ENCODE peak calls at places on chromosomes 11 and 22, in eight cellular contexts. I, J, N, W, K, H, M and G are unnamed samples.

GRCh38 chr11:116176484-116177005 is 596.2 kb downstream of the BUD13 start:
- DNase-seq in I (no peak), J (no peak), N (no peak), W (no peak), K (no peak), H (no peak), M (peak), G (no peak)

GRCh38 chr11:21414928-21415327 is 745.5 kb downstream of the NELL1 start:
- DNase-seq in I (no peak), J (no peak), N (no peak), W (no peak), K (no peak), H (no peak), M (no peak), G (no peak)

GRCh38 chr11:13337986-13338436 is 60.4 kb downstream of the BMAL1 start:
- DNase-seq in I (no peak), J (no peak), N (no peak), W (no peak), K (no peak), H (no peak), M (no peak), G (no peak)

GRCh38 chr11:111633756-111634362 is 31.6 kb downstream of the SIK2 start:
- DNase-seq in I (no peak), J (no peak), N (no peak), W (no peak), K (no peak), H (no peak), M (peak), G (no peak)

GRCh38 chr22:19772673-19773469 is 12.3 kb downstream of the TBX1 start:
- DNase-seq in I (peak), J (no peak), N (no peak), W (no peak), K (no peak), H (no peak), M (no peak), G (peak)

GRCh38 chr11:17954395-17955252 is 58.2 kb downstream of the SERGEF start:
- DNase-seq in I (no peak), J (no peak), N (no peak), W (no peak), K (no peak), H (no peak), M (no peak), G (no peak)

GRCh38 chr11:47272706-47273105 is 2.8 kb downstream of the MADD start:
- DNase-seq in I (no peak), J (no peak), N (no peak), W (no peak), K (no peak), H (no peak), M (no peak), G (no peak)

GRCh38 chr22:27679722-27680488 is 121.7 kb downstream of the MN1 start:
- DNase-seq in I (no peak), J (no peak), N (no peak), W (no peak), K (no peak), H (no peak), M (no peak), G (no peak)

GRCh38 chr11:113675565-113675964 is 30.5 kb downstream of the TMPRSS5 start:
- DNase-seq in I (no peak), J (no peak), N (no peak), W (no peak), K (no peak), H (no peak), M (no peak), G (no peak)

GRCh38 chr11:85673422-85673821 is 8.5 kb upstream of the CREBZF start:
- DNase-seq in I (no peak), J (no peak), N (no peak), W (no peak), K (no peak), H (no peak), M (no peak), G (no peak)

GRCh38 chr11:87219266-87219665 is 181.5 kb downstream of the TMEM135 start:
- DNase-seq in I (peak), J (no peak), N (no peak), W (no peak), K (no peak), H (no peak), M (no peak), G (no peak)

GRCh38 chr22:36302439-36303114 is 49.6 kb downstream of the APOL1 start:
- DNase-seq in I (no peak), J (no peak), N (no peak), W (no peak), K (no peak), H (peak), M (no peak), G (no peak)

GRCh38 chr11:86481399-86481798 is 106.7 kb downstream of the CCDC81 start:
- DNase-seq in I (no peak), J (no peak), N (no peak), W (no peak), K (no peak), H (no peak), M (no peak), G (no peak)

GRCh38 chr11:1546536-1547466 is 25.3 kb downstream of the DUSP8 start:
- DNase-seq in I (peak), J (no peak), N (peak), W (peak), K (no peak), H (peak), M (peak), G (no peak)

GRCh38 chr22:50523458-50523805 is 2.0 kb downstream of the SCO2 start:
- DNase-seq in I (no peak), J (no peak), N (no peak), W (no peak), K (no peak), H (no peak), M (no peak), G (no peak)

GRCh38 chr11:3207530-3208189 is 11.0 kb downstream of the MRGPRG start:
- DNase-seq in I (no peak), J (no peak), N (peak), W (no peak), K (no peak), H (no peak), M (no peak), G (no peak)

GRCh38 chr22:42180349-42180842 is 49.8 kb upstream of the CYP2D6 start:
- DNase-seq in I (no peak), J (no peak), N (no peak), W (no peak), K (no peak), H (peak), M (no peak), G (no peak)

GRCh38 chr11:102831128-102831708 is 12.2 kb downstream of the MMP3 start:
- DNase-seq in I (peak), J (peak), N (peak), W (peak), K (no peak), H (no peak), M (no peak), G (no peak)

GRCh38 chr11:110249066-110249465 is 47.3 kb downstream of the RDX start:
- DNase-seq in I (no peak), J (no peak), N (no peak), W (no peak), K (no peak), H (no peak), M (no peak), G (no peak)

GRCh38 chr22:39946571-39947407 is 13.4 kb upstream of the TMA7B start:
- DNase-seq in I (no peak), J (no peak), N (no peak), W (no peak), K (no peak), H (no peak), M (peak), G (peak)

GRCh38 chr11:10494636-10495463 is 39.8 kb downstream of the AMPD3 start:
- DNase-seq in I (no peak), J (no peak), N (no peak), W (no peak), K (no peak), H (no peak), M (no peak), G (peak)

GRCh38 chr22:23574371-23574811 is 5.7 kb downstream of the IGLL1 start:
- DNase-seq in I (no peak), J (no peak), N (no peak), W (no peak), K (no peak), H (no peak), M (no peak), G (no peak)

GRCh38 chr22:35409783-35410662 is 10.1 kb downstream of the MCM5 start:
- DNase-seq in I (no peak), J (no peak), N (no peak), W (peak), K (no peak), H (peak), M (no peak), G (peak)

GRCh38 chr11:124608146-124608545 is 3.1 kb upstream of the PANX3 start:
- DNase-seq in I (no peak), J (no peak), N (no peak), W (no peak), K (no peak), H (no peak), M (no peak), G (no peak)

GRCh38 chr11:60078742-60079141 is 9.7 kb upstream of the MS4A2 start:
- DNase-seq in I (no peak), J (no peak), N (no peak), W (no peak), K (no peak), H (no peak), M (no peak), G (no peak)

GRCh38 chr22:19874307-19875060 is 19.8 kb upstream of the GNB1L start:
- DNase-seq in I (peak), J (no peak), N (peak), W (peak), K (no peak), H (peak), M (no peak), G (no peak)

GRCh38 chr22:21933899-21934298 is 18.7 kb downstream of the PPM1F start:
- DNase-seq in I (no peak), J (no peak), N (no peak), W (peak), K (no peak), H (no peak), M (no peak), G (no peak)

GRCh38 chr22:19523240-19524169 is 705 bp downstream of the CLDN5 start:
- DNase-seq in I (peak), J (peak), N (peak), W (no peak), K (no peak), H (no peak), M (peak), G (no peak)

GRCh38 chr11:130177782-130178181 is 18.2 kb downstream of the ST14 start:
- DNase-seq in I (no peak), J (no peak), N (no peak), W (no peak), K (no peak), H (no peak), M (no peak), G (no peak)

GRCh38 chr22:21778705-21779363 is 43.2 kb upstream of the YPEL1 start:
- DNase-seq in I (no peak), J (no peak), N (no peak), W (no peak), K (no peak), H (no peak), M (no peak), G (no peak)

GRCh38 chr11:69425895-69426544 is 55.4 kb upstream of the LINC01488 start:
- DNase-seq in I (no peak), J (no peak), N (no peak), W (no peak), K (no peak), H (no peak), M (no peak), G (no peak)

GRCh38 chr11:34499719-34500505 is 13.7 kb downstream of the ELF5 start:
- DNase-seq in I (no peak), J (no peak), N (no peak), W (no peak), K (no peak), H (no peak), M (no peak), G (no peak)